ENCODE peak calls at places on chromosome 5, in six cellular contexts. One of them, this sample, is unnamed.
A peak's percentile ranks its signal among the peaks of the same experiment; 100 is the strongest.

GRCh38 chr5:159849437-159850191 is 66.7 kb upstream of the ADRA1B start:
- DNase-seq in Panc1: no peak
- DNase-seq in endodermal cell: no peak
- DNase-seq in uterus: peak; percentile 37
- DNase-seq in osteocyte: no peak
- DNase-seq in GM13977: no peak
- DNase-seq in this sample: no peak

GRCh38 chr5:41707853-41708603 is 162.2 kb downstream of the OXCT1 start:
- DNase-seq in uterus: no peak
- DNase-seq in osteocyte: no peak
- DNase-seq in endodermal cell: peak; percentile 79
- DNase-seq in Panc1: peak; percentile 17
- DNase-seq in GM13977: peak; percentile 25
- DNase-seq in this sample: no peak

GRCh38 chr5:23014251-23014650 is 161.1 kb upstream of the CDH12 start:
- DNase-seq in Panc1: no peak
- DNase-seq in osteocyte: no peak
- DNase-seq in GM13977: no peak
- DNase-seq in uterus: no peak
- DNase-seq in endodermal cell: no peak
- DNase-seq in this sample: no peak

GRCh38 chr5:173625686-173626500 is 9.4 kb upstream of the BOD1 start:
- DNase-seq in uterus: no peak
- DNase-seq in Panc1: no peak
- DNase-seq in GM13977: peak; percentile 36
- DNase-seq in endodermal cell: peak; percentile 34
- DNase-seq in osteocyte: no peak
- DNase-seq in this sample: no peak

GRCh38 chr5:149605998-149606721 is 24.9 kb downstream of the ARHGEF37 start:
- DNase-seq in Panc1: peak; percentile 67
- DNase-seq in osteocyte: no peak
- DNase-seq in endodermal cell: no peak
- DNase-seq in GM13977: peak; percentile 62
- DNase-seq in uterus: no peak
- DNase-seq in this sample: no peak

GRCh38 chr5:179866241-179867078 is 7.8 kb upstream of the MRNIP start:
- DNase-seq in Panc1: no peak
- DNase-seq in uterus: no peak
- DNase-seq in endodermal cell: no peak
- DNase-seq in osteocyte: no peak
- DNase-seq in GM13977: peak; percentile 71
- DNase-seq in this sample: no peak

GRCh38 chr5:55986931-55987330 is 7.8 kb downstream of the IL6ST start:
- DNase-seq in Panc1: no peak
- DNase-seq in GM13977: no peak
- DNase-seq in endodermal cell: no peak
- DNase-seq in osteocyte: no peak
- DNase-seq in uterus: no peak
- DNase-seq in this sample: no peak

GRCh38 chr5:98810206-98810605 is 36.7 kb downstream of the RGMB start:
- DNase-seq in GM13977: no peak
- DNase-seq in uterus: no peak
- DNase-seq in Panc1: no peak
- DNase-seq in endodermal cell: no peak
- DNase-seq in osteocyte: no peak
- DNase-seq in this sample: no peak

GRCh38 chr5:139517683-139518564 is 35.4 kb upstream of the STING1 start:
- DNase-seq in Panc1: peak; percentile 52
- DNase-seq in endodermal cell: peak; percentile 98
- DNase-seq in uterus: peak; percentile 96
- DNase-seq in GM13977: peak; percentile 92
- DNase-seq in osteocyte: peak; percentile 98
- DNase-seq in this sample: peak; percentile 91

GRCh38 chr5:9546973-9547947 is 1.4 kb upstream of the SEMA5A start:
- DNase-seq in endodermal cell: peak; percentile 83
- DNase-seq in Panc1: no peak
- DNase-seq in GM13977: no peak
- DNase-seq in osteocyte: peak; percentile 89
- DNase-seq in uterus: no peak
- DNase-seq in this sample: no peak

GRCh38 chr5:81525690-81526089 is 131.8 kb upstream of the ACOT12 start:
- DNase-seq in osteocyte: no peak
- DNase-seq in GM13977: no peak
- DNase-seq in uterus: no peak
- DNase-seq in endodermal cell: no peak
- DNase-seq in Panc1: no peak
- DNase-seq in this sample: no peak

GRCh38 chr5:152994040-152994439 is 496.4 kb upstream of the GRIA1 start:
- DNase-seq in GM13977: no peak
- DNase-seq in endodermal cell: no peak
- DNase-seq in uterus: no peak
- DNase-seq in osteocyte: no peak
- DNase-seq in Panc1: no peak
- DNase-seq in this sample: no peak

GRCh38 chr5:84362061-84362720 is 22.5 kb downstream of the EDIL3 start:
- DNase-seq in osteocyte: no peak
- DNase-seq in uterus: no peak
- DNase-seq in Panc1: no peak
- DNase-seq in GM13977: no peak
- DNase-seq in endodermal cell: no peak
- DNase-seq in this sample: no peak

GRCh38 chr5:157890825-157891587 is 32.1 kb upstream of the CLINT1 start:
- DNase-seq in Panc1: no peak
- DNase-seq in osteocyte: no peak
- DNase-seq in GM13977: no peak
- DNase-seq in uterus: no peak
- DNase-seq in endodermal cell: no peak
- DNase-seq in this sample: no peak

GRCh38 chr5:109345699-109346098 is 64.1 kb downstream of the PJA2 start:
- DNase-seq in Panc1: no peak
- DNase-seq in osteocyte: no peak
- DNase-seq in uterus: no peak
- DNase-seq in GM13977: no peak
- DNase-seq in endodermal cell: no peak
- DNase-seq in this sample: no peak

GRCh38 chr5:14672508-14673394 is 8.2 kb downstream of the OTULIN start:
- DNase-seq in endodermal cell: no peak
- DNase-seq in Panc1: no peak
- DNase-seq in uterus: no peak
- DNase-seq in GM13977: no peak
- DNase-seq in osteocyte: no peak
- DNase-seq in this sample: no peak

GRCh38 chr5:136374003-136374402 is 8.7 kb upstream of the TRPC7 start:
- DNase-seq in endodermal cell: peak; percentile 60
- DNase-seq in uterus: no peak
- DNase-seq in Panc1: no peak
- DNase-seq in osteocyte: no peak
- DNase-seq in GM13977: no peak
- DNase-seq in this sample: no peak

DNA sequence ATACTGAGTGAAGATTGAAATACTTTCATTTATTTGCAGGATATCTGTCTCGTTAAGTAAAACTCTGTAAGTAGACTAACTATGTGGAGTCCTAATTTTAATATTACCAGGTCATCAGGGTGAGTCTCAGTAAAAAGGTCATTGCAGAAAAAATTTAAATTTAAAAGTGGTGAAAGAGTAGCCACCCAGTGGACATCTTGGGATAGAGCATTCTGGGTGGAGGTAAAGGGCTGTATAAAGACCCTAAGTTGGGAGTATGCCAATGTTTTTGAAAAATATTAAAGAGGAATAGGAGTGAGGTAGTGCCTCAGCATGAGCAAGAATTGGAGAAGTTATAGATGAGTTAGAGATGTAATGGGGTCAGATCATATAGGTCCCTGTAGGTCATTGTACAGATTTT is 145.5 kb downstream of the HMHB1 start:
- DNase-seq in Panc1: no peak
- DNase-seq in osteocyte: no peak
- DNase-seq in uterus: no peak
- DNase-seq in endodermal cell: no peak
- DNase-seq in GM13977: no peak
- DNase-seq in this sample: no peak
- TF ChIP-seq CTCF in Panc1: peak; percentile 26
- TF ChIP-seq CTCF in osteocyte: peak; percentile 43
- TF ChIP-seq CTCF in uterus: no peak
- TF ChIP-seq CTCF in endodermal cell: peak; percentile 79
- TF ChIP-seq CTCF in GM13977: peak; percentile 30
- TF ChIP-seq CTCF in this sample: no peak

GRCh38 chr5:75322066-75322465 is 15.0 kb upstream of the HMGCR start:
- DNase-seq in GM13977: no peak
- DNase-seq in uterus: no peak
- DNase-seq in osteocyte: no peak
- DNase-seq in endodermal cell: peak; percentile 79
- DNase-seq in Panc1: no peak
- DNase-seq in this sample: no peak

GRCh38 chr5:75320341-75320740 is 16.7 kb upstream of the HMGCR start:
- DNase-seq in osteocyte: no peak
- DNase-seq in uterus: no peak
- DNase-seq in endodermal cell: no peak
- DNase-seq in GM13977: no peak
- DNase-seq in Panc1: no peak
- DNase-seq in this sample: no peak

GRCh38 chr5:75324791-75325190 is 12.2 kb upstream of the HMGCR start:
- DNase-seq in Panc1: no peak
- DNase-seq in endodermal cell: no peak
- DNase-seq in osteocyte: no peak
- DNase-seq in uterus: no peak
- DNase-seq in GM13977: peak; percentile 26
- DNase-seq in this sample: no peak

GRCh38 chr5:75330404-75330803 is 6.6 kb upstream of the HMGCR start:
- DNase-seq in endodermal cell: no peak
- DNase-seq in Panc1: no peak
- DNase-seq in osteocyte: no peak
- DNase-seq in GM13977: no peak
- DNase-seq in uterus: no peak
- DNase-seq in this sample: no peak

DNA sequence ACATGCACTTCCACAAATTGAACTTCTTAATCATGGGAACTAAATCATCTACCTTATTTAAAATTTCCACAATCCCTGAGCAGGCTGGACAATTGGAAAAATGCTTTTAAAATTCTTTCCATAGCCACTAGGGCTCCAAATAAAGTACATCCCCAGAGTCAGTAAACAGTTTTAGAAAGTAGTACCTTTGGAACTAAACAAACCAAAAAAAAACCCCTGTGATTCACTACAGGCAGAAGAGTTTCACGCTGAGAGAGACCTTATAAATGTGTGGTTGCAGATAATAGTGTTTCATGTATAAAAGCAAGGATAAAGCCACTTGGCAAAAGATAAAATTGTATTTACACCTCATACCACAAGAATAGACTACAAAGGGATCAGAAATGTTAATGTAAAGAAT is 11.8 kb upstream of the HMGCR start:
- DNase-seq in GM13977: no peak
- DNase-seq in osteocyte: no peak
- DNase-seq in uterus: no peak
- DNase-seq in Panc1: no peak
- DNase-seq in endodermal cell: no peak
- DNase-seq in this sample: no peak
- TF ChIP-seq CTCF in GM13977: no peak
- TF ChIP-seq CTCF in osteocyte: no peak
- TF ChIP-seq CTCF in uterus: no peak
- TF ChIP-seq CTCF in Panc1: no peak
- TF ChIP-seq CTCF in endodermal cell: peak; percentile 19
- TF ChIP-seq CTCF in this sample: no peak

DNA sequence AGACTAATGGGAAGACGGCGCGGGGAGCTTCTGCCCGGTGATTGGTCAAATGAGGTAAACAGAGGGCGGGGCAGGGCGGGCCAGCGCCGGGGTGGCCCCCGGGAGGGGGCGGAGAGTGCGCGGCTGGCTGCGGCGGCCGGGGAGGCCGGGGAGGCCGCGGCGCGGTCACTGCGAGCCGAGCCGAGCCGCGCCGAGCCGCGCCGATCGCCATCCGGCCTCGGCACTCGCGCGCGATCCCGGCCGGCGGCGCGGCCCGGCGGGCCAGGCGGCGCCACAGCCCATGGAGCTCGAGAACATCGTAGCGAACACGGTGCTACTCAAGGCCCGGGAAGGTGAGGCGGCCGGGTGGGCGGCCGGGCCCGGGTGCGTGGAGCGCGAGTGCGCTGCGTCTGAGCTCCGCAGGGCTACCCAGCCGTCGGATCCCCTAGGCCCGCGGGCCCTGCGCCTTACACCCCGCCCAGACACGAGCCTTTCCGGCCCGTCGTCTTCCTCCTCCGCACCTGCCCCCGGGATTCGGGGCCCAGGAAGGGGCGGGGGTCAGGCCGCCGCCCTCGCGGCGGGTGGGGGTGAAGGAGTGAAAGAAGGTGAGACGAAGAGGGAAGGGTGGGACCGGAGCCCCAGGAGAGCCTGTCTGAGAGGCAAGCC is at the start of gene GRK6:
- DNase-seq in Panc1: no peak
- DNase-seq in osteocyte: no peak
- DNase-seq in GM13977: peak; percentile 57
- DNase-seq in uterus: peak; percentile 57
- DNase-seq in endodermal cell: peak; percentile 76
- DNase-seq in this sample: no peak
- TF ChIP-seq CTCF in Panc1: no peak
- TF ChIP-seq CTCF in osteocyte: no peak
- TF ChIP-seq CTCF in GM13977: no peak
- TF ChIP-seq CTCF in uterus: no peak
- TF ChIP-seq CTCF in endodermal cell: no peak
- TF ChIP-seq CTCF in this sample: no peak

GRCh38 chr5:78984020-78984610 is 995 bp downstream of the ARSB start:
- DNase-seq in endodermal cell: peak; percentile 50
- DNase-seq in uterus: no peak
- DNase-seq in GM13977: no peak
- DNase-seq in osteocyte: no peak
- DNase-seq in Panc1: no peak
- DNase-seq in this sample: no peak

GRCh38 chr5:78983601-78984000 is 1.5 kb downstream of the ARSB start:
- DNase-seq in uterus: no peak
- DNase-seq in Panc1: no peak
- DNase-seq in endodermal cell: peak; percentile 43
- DNase-seq in GM13977: peak; percentile 55
- DNase-seq in osteocyte: no peak
- DNase-seq in this sample: no peak

GRCh38 chr5:78985407-78986223 is 505 bp upstream of the ARSB start:
- DNase-seq in Panc1: no peak
- DNase-seq in endodermal cell: peak; percentile 45
- DNase-seq in GM13977: peak; percentile 82
- DNase-seq in uterus: no peak
- DNase-seq in osteocyte: no peak
- DNase-seq in this sample: peak; percentile 46

GRCh38 chr5:78989080-78989479 is 4.0 kb upstream of the ARSB start:
- DNase-seq in uterus: no peak
- DNase-seq in osteocyte: no peak
- DNase-seq in Panc1: no peak
- DNase-seq in endodermal cell: no peak
- DNase-seq in GM13977: no peak
- DNase-seq in this sample: no peak

GRCh38 chr5:78984611-78985406 is at the start of gene ARSB:
- DNase-seq in GM13977: peak; percentile 93
- DNase-seq in osteocyte: peak; percentile 97
- DNase-seq in Panc1: peak; percentile 50
- DNase-seq in endodermal cell: peak; percentile 96
- DNase-seq in uterus: peak; percentile 85
- DNase-seq in this sample: peak; percentile 76
- TF ChIP-seq CTCF in GM13977: peak; percentile 10
- TF ChIP-seq CTCF in osteocyte: peak; percentile 52
- TF ChIP-seq CTCF in Panc1: peak; percentile 23
- TF ChIP-seq CTCF in endodermal cell: peak; percentile 67
- TF ChIP-seq CTCF in uterus: peak; percentile 68
- TF ChIP-seq CTCF in this sample: no peak

This sample was measured in natural killer cell.